ENCODE peak calls at places on chromosomes 7 and 10, in seven cellular contexts. N, Y, E, G, U, M and F are unnamed samples.

GRCh38 chr10:68877482-68877881 is 23.6 kb upstream of the DDX50 start:
- DNase-seq in N (no peak), Y (no peak), E (no peak), G (no peak), U (no peak), M (no peak), F (no peak)

GRCh38 chr7:97022451-97023306 is 2.0 kb downstream of the DLX5 start:
- DNase-seq in N (no peak), Y (no peak), E (no peak), G (no peak), U (no peak), M (no peak), F (no peak)

GRCh38 chr7:84790873-84791272 is 396.0 kb downstream of the SEMA3D start:
- DNase-seq in N (no peak), Y (no peak), E (no peak), G (peak), U (no peak), M (no peak), F (no peak)

GRCh38 chr7:156307193-156307592 is 333.4 kb upstream of the RNF32 start:
- DNase-seq in N (no peak), Y (no peak), E (no peak), G (no peak), U (no peak), M (no peak), F (no peak)

GRCh38 chr7:3429981-3430380 is 128.9 kb downstream of the SDK1 start:
- DNase-seq in N (no peak), Y (no peak), E (no peak), G (no peak), U (no peak), M (no peak), F (no peak)

GRCh38 chr10:42969909-42970308 is 107.0 kb upstream of the RET start:
- DNase-seq in N (no peak), Y (no peak), E (peak), G (no peak), U (no peak), M (no peak), F (no peak)

GRCh38 chr10:78861456-78862327 is 207.1 kb upstream of the ZMIZ1 start:
- DNase-seq in N (no peak), Y (no peak), E (peak), G (no peak), U (no peak), M (no peak), F (no peak)

GRCh38 chr7:24965831-24966708 is 13.9 kb downstream of the OSBPL3 start:
- DNase-seq in N (peak), Y (no peak), E (peak), G (no peak), U (no peak), M (peak), F (peak)

GRCh38 chr10:31770307-31770902 is 158.2 kb downstream of the ARHGAP12 start:
- DNase-seq in N (peak), Y (no peak), E (peak), G (no peak), U (peak), M (peak), F (peak)

GRCh38 chr10:73788864-73789658 is 3.7 kb downstream of the ZSWIM8 start:
- DNase-seq in N (no peak), Y (no peak), E (no peak), G (no peak), U (no peak), M (no peak), F (no peak)

GRCh38 chr10:104736006-104736405 is 94.9 kb downstream of the SORCS3 start:
- DNase-seq in N (no peak), Y (no peak), E (no peak), G (no peak), U (no peak), M (no peak), F (no peak)